ENCODE peak calls at places on chromosomes 16 and 17, in six cellular contexts. E, M, G, K, A and R are unnamed samples.

GRCh38 chr17:38864636-38865398 is 5.0 kb upstream of the LASP1 start:
- DNase-seq in E (no peak), M (no peak), G (no peak), K (no peak), A (no peak), R (no peak)

GRCh38 chr17:15436399-15437369 is 30.7 kb downstream of the CDRT4 start:
- DNase-seq in E (peak), M (no peak), G (peak), K (peak), A (peak), R (peak)

GRCh38 chr17:62673614-62674362 is 46.3 kb downstream of the MRC2 start:
- DNase-seq in E (no peak), M (no peak), G (no peak), K (no peak), A (no peak), R (no peak)

GRCh38 chr17:35795007-35795870 is at the start of gene MMP28:
- DNase-seq in E (peak), M (peak), G (peak), K (peak), A (peak), R (peak)

GRCh38 chr17:12909046-12909445 is 108.8 kb downstream of the ELAC2 start:
- DNase-seq in E (no peak), M (no peak), G (no peak), K (no peak), A (no peak), R (no peak)

GRCh38 chr16:50591800-50592771 is 43.9 kb downstream of the NKD1 start:
- DNase-seq in E (no peak), M (no peak), G (no peak), K (no peak), A (peak), R (no peak)

GRCh38 chr16:65278874-65279273 is 157.0 kb upstream of the CDH11 start:
- DNase-seq in E (no peak), M (no peak), G (no peak), K (no peak), A (no peak), R (no peak)

GRCh38 chr17:6557040-6557438 is 684 bp upstream of the PITPNM3 start:
- DNase-seq in E (no peak), M (no peak), G (no peak), K (no peak), A (no peak), R (no peak)

GRCh38 chr16:75147968-75148310 is 385 bp upstream of the ZFP1 start:
- DNase-seq in E (no peak), M (no peak), G (no peak), K (no peak), A (no peak), R (no peak)

GRCh38 chr16:85205747-85206471 is 93.6 kb upstream of the CIBAR2 start:
- DNase-seq in E (no peak), M (no peak), G (peak), K (no peak), A (no peak), R (no peak)

GRCh38 chr17:40648326-40648968 is 829 bp upstream of the SMARCE1 start:
- DNase-seq in E (no peak), M (no peak), G (peak), K (no peak), A (peak), R (no peak)

GRCh38 chr17:8041249-8041928 is 2.5 kb downstream of the ALOX15B start:
- DNase-seq in E (peak), M (peak), G (peak), K (peak), A (no peak), R (peak)

GRCh38 chr16:67444259-67445125 is 13.6 kb downstream of the HSD11B2 start:
- DNase-seq in E (no peak), M (no peak), G (peak), K (no peak), A (no peak), R (no peak)

GRCh38 chr17:61833536-61834203 is 29.7 kb downstream of the BRIP1 start:
- DNase-seq in E (no peak), M (no peak), G (peak), K (no peak), A (no peak), R (no peak)

GRCh38 chr16:86291491-86291890 is 218.8 kb upstream of the FOXF1 start:
- DNase-seq in E (no peak), M (no peak), G (no peak), K (no peak), A (no peak), R (no peak)

GRCh38 chr17:75576661-75577060 is 10.9 kb upstream of the MYO15B start:
- DNase-seq in E (no peak), M (no peak), G (no peak), K (no peak), A (no peak), R (no peak)

GRCh38 chr16:10681310-10682308 is 13.1 kb downstream of the TEKT5 start:
- DNase-seq in E (no peak), M (no peak), G (no peak), K (no peak), A (no peak), R (no peak)

GRCh38 chr17:71505200-71505599 is 615.6 kb upstream of the SOX9 start:
- DNase-seq in E (no peak), M (no peak), G (no peak), K (no peak), A (no peak), R (no peak)

GRCh38 chr17:70581459-70581858 is 412.1 kb downstream of the KCNJ2 start:
- DNase-seq in E (no peak), M (no peak), G (no peak), K (no peak), A (no peak), R (no peak)

GRCh38 chr16:10668322-10669045 is 26.2 kb downstream of the TEKT5 start:
- DNase-seq in E (no peak), M (peak), G (peak), K (no peak), A (no peak), R (no peak)

GRCh38 chr16:88338896-88339295 is 43.9 kb upstream of the ZNF469 start:
- DNase-seq in E (no peak), M (no peak), G (no peak), K (no peak), A (no peak), R (no peak)

GRCh38 chr16:8730335-8730915 is 56.0 kb downstream of the ABAT start:
- DNase-seq in E (no peak), M (no peak), G (no peak), K (no peak), A (peak), R (no peak)

GRCh38 chr16:27242398-27242797 is 26.2 kb downstream of the NSMCE1 start:
- DNase-seq in E (no peak), M (no peak), G (no peak), K (no peak), A (no peak), R (peak)

GRCh38 chr16:59633996-59634579 is 900.0 kb upstream of the GOT2 start:
- DNase-seq in E (no peak), M (no peak), G (no peak), K (no peak), A (no peak), R (no peak)

GRCh38 chr16:50326835-50327465 is 41.8 kb downstream of the BRD7 start:
- DNase-seq in E (peak), M (peak), G (peak), K (peak), A (no peak), R (peak)

GRCh38 chr16:84806256-84806889 is 13.4 kb upstream of the CRISPLD2 start:
- DNase-seq in E (no peak), M (no peak), G (peak), K (no peak), A (no peak), R (peak)

GRCh38 chr16:73017321-73017720 is 30.6 kb downstream of the ZFHX3 start:
- DNase-seq in E (no peak), M (no peak), G (no peak), K (no peak), A (no peak), R (no peak)

GRCh38 chr17:76053230-76054111 is 18.8 kb downstream of the SRP68 start:
- DNase-seq in E (no peak), M (no peak), G (no peak), K (no peak), A (no peak), R (no peak)

GRCh38 chr16:87581867-87582220 is 20.5 kb upstream of the JPH3 start:
- DNase-seq in E (no peak), M (no peak), G (peak), K (no peak), A (no peak), R (no peak)

GRCh38 chr17:42252528-42253172 is 23.5 kb downstream of the STAT5B start:
- DNase-seq in E (no peak), M (no peak), G (no peak), K (no peak), A (no peak), R (no peak)

GRCh38 chr17:67585077-67585602 is 132.6 kb upstream of the NOL11 start:
- DNase-seq in E (no peak), M (no peak), G (peak), K (no peak), A (peak), R (no peak)

GRCh38 chr16:1146409-1146808 is 6.5 kb upstream of the CACNA1H start:
- DNase-seq in E (no peak), M (no peak), G (no peak), K (no peak), A (peak), R (no peak)

GRCh38 chr16:23064642-23065041 is 84.6 kb downstream of the USP31 start:
- DNase-seq in E (no peak), M (no peak), G (no peak), K (no peak), A (no peak), R (peak)

GRCh38 chr17:50675627-50676026 is 32.1 kb downstream of the ANKRD40 start:
- DNase-seq in E (no peak), M (no peak), G (no peak), K (no peak), A (no peak), R (no peak)

GRCh38 chr17:44909681-44910144 is 5.6 kb downstream of the GFAP start:
- DNase-seq in E (no peak), M (no peak), G (no peak), K (no peak), A (no peak), R (no peak)